ENCODE peak calls at places on chromosomes 13 and 19, in ten cellular contexts. Q, A, G, S, H, N, K, C, P and R are unnamed samples.

GRCh38 chr13:36096411-36097184 is 34.6 kb downstream of the DCLK1 start:
- DNase-seq in Q (no peak), A (no peak), G (no peak), S (no peak), H (no peak), N (no peak), K (no peak), C (no peak), P (no peak), R (peak; percentile 43)

GRCh38 chr19:49347835-49348234 is 12.6 kb downstream of the CD37 start:
- DNase-seq in Q (no peak), A (peak; percentile 44), G (no peak), S (peak; percentile 59), H (peak; percentile 68), N (no peak), K (no peak), C (no peak), P (no peak), R (peak; percentile 75)

GRCh38 chr13:24997367-24997967 is 98.5 kb upstream of the PABPC3 start:
- DNase-seq in Q (no peak), A (no peak), G (peak; percentile 40), S (peak; percentile 40), H (peak; percentile 26), N (no peak), K (no peak), C (no peak), P (no peak), R (peak; percentile 22)

GRCh38 chr19:18726417-18726767 is 42.9 kb downstream of the CRTC1 start:
- DNase-seq in Q (no peak), A (no peak), G (no peak), S (no peak), H (no peak), N (no peak), K (no peak), C (no peak), P (no peak), R (no peak)

GRCh38 chr19:18401580-18402112 is 4.2 kb upstream of the LRRC25 start:
- DNase-seq in Q (no peak), A (no peak), G (no peak), S (peak; percentile 57), H (peak; percentile 58), N (no peak), K (no peak), C (no peak), P (no peak), R (peak; percentile 71)

GRCh38 chr19:1017906-1018305 is 3.0 kb downstream of the TMEM259 start:
- DNase-seq in Q (no peak), A (no peak), G (no peak), S (no peak), H (no peak), N (no peak), K (no peak), C (no peak), P (no peak), R (no peak)

GRCh38 chr13:41520016-41520698 is 62.8 kb downstream of the RGCC start:
- DNase-seq in Q (no peak), A (no peak), G (no peak), S (no peak), H (no peak), N (no peak), K (no peak), C (no peak), P (no peak), R (no peak)

GRCh38 chr19:11363881-11364280 is 8.6 kb downstream of the PLPPR2 start:
- DNase-seq in Q (no peak), A (no peak), G (no peak), S (no peak), H (no peak), N (no peak), K (no peak), C (no peak), P (no peak), R (no peak)

GRCh38 chr13:110329258-110329657 is 22.2 kb downstream of the COL4A2 start:
- DNase-seq in Q (no peak), A (no peak), G (no peak), S (peak; percentile 51), H (no peak), N (no peak), K (no peak), C (no peak), P (no peak), R (no peak)